ENCODE peak calls at places on chromosomes 4 and X, in ten cellular contexts. One of them, this sample, is unnamed.
A peak's percentile ranks its signal among the peaks of the same experiment; 100 is the strongest.

GRCh38 chr4:10495651-10496050 is 38.4 kb upstream of the ZNF518B start:
- DNase-seq in HCT116: no peak
- DNase-seq in PC-3: no peak
- DNase-seq in OCI-LY7: no peak
- DNase-seq in MM.1S: no peak
- DNase-seq in GM23338: peak; percentile 21
- DNase-seq in GM23248: no peak
- DNase-seq in Karpas-422: no peak
- DNase-seq in hepatocyte: no peak
- DNase-seq in SK-N-SH: no peak
- DNase-seq in this sample: no peak

GRCh38 chrX:71320126-71320525 is 18.6 kb downstream of the ITGB1BP2 start:
- DNase-seq in HCT116: no peak
- DNase-seq in PC-3: no peak
- DNase-seq in OCI-LY7: no peak
- DNase-seq in MM.1S: no peak
- DNase-seq in GM23338: no peak
- DNase-seq in GM23248: no peak
- DNase-seq in Karpas-422: no peak
- DNase-seq in hepatocyte: no peak
- DNase-seq in SK-N-SH: no peak
- DNase-seq in this sample: no peak

GRCh38 chrX:131216828-131217227 is 72.3 kb downstream of the IGSF1 start:
- DNase-seq in HCT116: no peak
- DNase-seq in PC-3: no peak
- DNase-seq in OCI-LY7: no peak
- DNase-seq in MM.1S: no peak
- DNase-seq in GM23338: no peak
- DNase-seq in GM23248: no peak
- DNase-seq in Karpas-422: no peak
- DNase-seq in hepatocyte: no peak
- DNase-seq in SK-N-SH: no peak
- DNase-seq in this sample: no peak

GRCh38 chrX:107676559-107677378 is 48.5 kb downstream of the PRPS1 start:
- DNase-seq in HCT116: peak; percentile 78
- DNase-seq in PC-3: peak; percentile 80
- DNase-seq in OCI-LY7: peak; percentile 54
- DNase-seq in MM.1S: peak; percentile 61
- DNase-seq in GM23338: no peak
- DNase-seq in GM23248: peak; percentile 90
- DNase-seq in Karpas-422: no peak
- DNase-seq in hepatocyte: peak; percentile 89
- DNase-seq in SK-N-SH: peak; percentile 62
- DNase-seq in this sample: peak; percentile 92

GRCh38 chr4:110614981-110615365 is 7.9 kb downstream of the PITX2 start:
- DNase-seq in HCT116: no peak
- DNase-seq in PC-3: no peak
- DNase-seq in OCI-LY7: no peak
- DNase-seq in MM.1S: no peak
- DNase-seq in GM23338: peak; percentile 45
- DNase-seq in GM23248: no peak
- DNase-seq in Karpas-422: no peak
- DNase-seq in hepatocyte: no peak
- DNase-seq in SK-N-SH: no peak
- DNase-seq in this sample: no peak

GRCh38 chr4:105112274-105112673 is 34.4 kb upstream of the TET2 start:
- DNase-seq in HCT116: no peak
- DNase-seq in PC-3: no peak
- DNase-seq in OCI-LY7: no peak
- DNase-seq in MM.1S: no peak
- DNase-seq in GM23338: no peak
- DNase-seq in GM23248: no peak
- DNase-seq in Karpas-422: no peak
- DNase-seq in hepatocyte: no peak
- DNase-seq in SK-N-SH: no peak
- DNase-seq in this sample: no peak

GRCh38 chr4:8920289-8920965 is 48.8 kb upstream of the HMX1 start:
- DNase-seq in HCT116: no peak
- DNase-seq in PC-3: no peak
- DNase-seq in OCI-LY7: no peak
- DNase-seq in MM.1S: no peak
- DNase-seq in GM23338: no peak
- DNase-seq in GM23248: no peak
- DNase-seq in Karpas-422: no peak
- DNase-seq in hepatocyte: peak; percentile 1
- DNase-seq in SK-N-SH: no peak
- DNase-seq in this sample: no peak

GRCh38 chrX:125680366-125680765 is 360.7 kb downstream of the TEX13C start:
- DNase-seq in HCT116: no peak
- DNase-seq in PC-3: no peak
- DNase-seq in OCI-LY7: no peak
- DNase-seq in MM.1S: no peak
- DNase-seq in GM23338: no peak
- DNase-seq in GM23248: no peak
- DNase-seq in Karpas-422: no peak
- DNase-seq in hepatocyte: no peak
- DNase-seq in SK-N-SH: no peak
- DNase-seq in this sample: no peak

GRCh38 chr4:6377626-6378492 is 94.6 kb downstream of the PPP2R2C start:
- DNase-seq in HCT116: no peak
- DNase-seq in PC-3: no peak
- DNase-seq in OCI-LY7: no peak
- DNase-seq in MM.1S: no peak
- DNase-seq in GM23338: no peak
- DNase-seq in GM23248: no peak
- DNase-seq in Karpas-422: no peak
- DNase-seq in hepatocyte: no peak
- DNase-seq in SK-N-SH: peak; percentile 51
- DNase-seq in this sample: no peak

GRCh38 chr4:81546777-81547176 is 75.1 kb upstream of the RASGEF1B start:
- DNase-seq in HCT116: no peak
- DNase-seq in PC-3: no peak
- DNase-seq in OCI-LY7: no peak
- DNase-seq in MM.1S: no peak
- DNase-seq in GM23338: no peak
- DNase-seq in GM23248: no peak
- DNase-seq in Karpas-422: no peak
- DNase-seq in hepatocyte: no peak
- DNase-seq in SK-N-SH: no peak
- DNase-seq in this sample: no peak

GRCh38 chrX:137166591-137166990 is 132.8 kb upstream of the GPR101 start:
- DNase-seq in HCT116: no peak
- DNase-seq in PC-3: peak; percentile 9
- DNase-seq in OCI-LY7: no peak
- DNase-seq in MM.1S: peak; percentile 11
- DNase-seq in GM23338: peak; percentile 49
- DNase-seq in GM23248: no peak
- DNase-seq in Karpas-422: no peak
- DNase-seq in hepatocyte: peak; percentile 9
- DNase-seq in SK-N-SH: peak; percentile 8
- DNase-seq in this sample: no peak

GRCh38 chr4:185312699-185313098 is 83.0 kb downstream of the LRP2BP start:
- DNase-seq in HCT116: no peak
- DNase-seq in PC-3: no peak
- DNase-seq in OCI-LY7: no peak
- DNase-seq in MM.1S: no peak
- DNase-seq in GM23338: no peak
- DNase-seq in GM23248: no peak
- DNase-seq in Karpas-422: no peak
- DNase-seq in hepatocyte: no peak
- DNase-seq in SK-N-SH: no peak
- DNase-seq in this sample: no peak

GRCh38 chr4:179867300-179867878 is 2375.8 kb upstream of the TENM3 start:
- DNase-seq in HCT116: peak; percentile 80
- DNase-seq in PC-3: peak; percentile 64
- DNase-seq in OCI-LY7: peak; percentile 82
- DNase-seq in MM.1S: peak; percentile 72
- DNase-seq in GM23338: peak; percentile 91
- DNase-seq in GM23248: peak; percentile 17
- DNase-seq in Karpas-422: peak; percentile 71
- DNase-seq in hepatocyte: peak; percentile 81
- DNase-seq in SK-N-SH: peak; percentile 56
- DNase-seq in this sample: no peak

GRCh38 chr4:3656441-3657376 is 109.5 kb upstream of the ADRA2C start:
- DNase-seq in HCT116: no peak
- DNase-seq in PC-3: no peak
- DNase-seq in OCI-LY7: peak; percentile 83
- DNase-seq in MM.1S: no peak
- DNase-seq in GM23338: no peak
- DNase-seq in GM23248: no peak
- DNase-seq in Karpas-422: no peak
- DNase-seq in hepatocyte: no peak
- DNase-seq in SK-N-SH: no peak
- DNase-seq in this sample: no peak

GRCh38 chr4:188005561-188005960 is 10.0 kb downstream of the ZFP42 start:
- DNase-seq in HCT116: no peak
- DNase-seq in PC-3: no peak
- DNase-seq in OCI-LY7: no peak
- DNase-seq in MM.1S: no peak
- DNase-seq in GM23338: no peak
- DNase-seq in GM23248: no peak
- DNase-seq in Karpas-422: no peak
- DNase-seq in hepatocyte: no peak
- DNase-seq in SK-N-SH: no peak
- DNase-seq in this sample: no peak

GRCh38 chr4:58600290-58600689 is 1490.1 kb upstream of the IGFBP7 start:
- DNase-seq in HCT116: no peak
- DNase-seq in PC-3: no peak
- DNase-seq in OCI-LY7: no peak
- DNase-seq in MM.1S: no peak
- DNase-seq in GM23338: peak; percentile 54
- DNase-seq in GM23248: no peak
- DNase-seq in Karpas-422: no peak
- DNase-seq in hepatocyte: no peak
- DNase-seq in SK-N-SH: no peak
- DNase-seq in this sample: no peak

GRCh38 chr4:169117591-169118081 is 107.6 kb upstream of the CBR4 start:
- DNase-seq in HCT116: no peak
- DNase-seq in PC-3: no peak
- DNase-seq in OCI-LY7: no peak
- DNase-seq in MM.1S: no peak
- DNase-seq in GM23338: no peak
- DNase-seq in GM23248: peak; percentile 81
- DNase-seq in Karpas-422: no peak
- DNase-seq in hepatocyte: no peak
- DNase-seq in SK-N-SH: no peak
- DNase-seq in this sample: no peak

GRCh38 chr4:86818845-86819244 is 30.3 kb downstream of the SLC10A6 start:
- DNase-seq in HCT116: no peak
- DNase-seq in PC-3: no peak
- DNase-seq in OCI-LY7: no peak
- DNase-seq in MM.1S: no peak
- DNase-seq in GM23338: peak; percentile 54
- DNase-seq in GM23248: no peak
- DNase-seq in Karpas-422: no peak
- DNase-seq in hepatocyte: peak; percentile 44
- DNase-seq in SK-N-SH: no peak
- DNase-seq in this sample: no peak

DNA sequence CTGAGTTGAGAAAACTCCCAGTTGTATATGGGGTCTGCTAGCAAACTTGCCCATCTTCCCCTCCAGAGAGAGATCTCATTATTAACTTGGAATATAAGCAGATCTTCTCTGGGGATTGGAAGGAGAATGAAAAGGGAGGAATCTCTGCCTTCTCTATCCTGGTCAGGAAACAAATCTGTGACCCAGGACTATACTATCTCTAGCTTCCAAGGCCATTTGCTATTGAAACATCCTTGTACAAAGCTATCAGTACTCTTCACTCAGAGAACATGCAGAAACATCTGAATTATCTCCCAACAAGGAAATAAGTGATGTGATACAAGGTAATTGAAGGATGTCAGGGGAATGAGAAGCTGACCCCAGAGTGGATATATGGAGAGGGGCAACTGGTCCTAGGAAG is 183.8 kb downstream of the FRMPD4 start:
- DNase-seq in HCT116: no peak
- DNase-seq in PC-3: no peak
- DNase-seq in OCI-LY7: no peak
- DNase-seq in MM.1S: no peak
- DNase-seq in GM23338: no peak
- DNase-seq in GM23248: no peak
- DNase-seq in Karpas-422: no peak
- DNase-seq in hepatocyte: no peak
- DNase-seq in SK-N-SH: no peak
- DNase-seq in this sample: no peak
- H3K9me2 ChIP-seq in HCT116: no peaks in the 10 kb centered on the region
- H3K9me2 ChIP-seq in PC-3: no peaks in the 10 kb centered on the region
- H3K9me2 ChIP-seq in OCI-LY7: no peaks in the 10 kb centered on the region
- H3K9me2 ChIP-seq in MM.1S: no peaks in the 10 kb centered on the region
- H3K9me2 ChIP-seq in GM23338: no peaks in the 10 kb centered on the region
- H3K9me2 ChIP-seq in GM23248: no peaks in the 10 kb centered on the region
- H3K9me2 ChIP-seq in Karpas-422: no peaks in the 10 kb centered on the region
- H3K9me2 ChIP-seq in hepatocyte: no peaks in the 10 kb centered on the region
- H3K9me2 ChIP-seq in SK-N-SH: no peaks in the 10 kb centered on the region
- H3K9me2 ChIP-seq in this sample: no peaks in the 10 kb centered on the region

GRCh38 chr4:27117453-27117852 is 256.8 kb downstream of the STIM2 start:
- DNase-seq in HCT116: no peak
- DNase-seq in PC-3: no peak
- DNase-seq in OCI-LY7: no peak
- DNase-seq in MM.1S: no peak
- DNase-seq in GM23338: no peak
- DNase-seq in GM23248: no peak
- DNase-seq in Karpas-422: no peak
- DNase-seq in hepatocyte: no peak
- DNase-seq in SK-N-SH: no peak
- DNase-seq in this sample: no peak
- H3K9me2 ChIP-seq in HCT116: no peaks in the 10 kb centered on the region
- H3K9me2 ChIP-seq in PC-3: no peaks in the 10 kb centered on the region
- H3K9me2 ChIP-seq in OCI-LY7: no peaks in the 10 kb centered on the region
- H3K9me2 ChIP-seq in MM.1S: no peaks in the 10 kb centered on the region
- H3K9me2 ChIP-seq in GM23338: peaks cover 7% of the 10 kb centered on the region
- H3K9me2 ChIP-seq in GM23248: no peaks in the 10 kb centered on the region
- H3K9me2 ChIP-seq in Karpas-422: no peaks in the 10 kb centered on the region
- H3K9me2 ChIP-seq in hepatocyte: no peaks in the 10 kb centered on the region
- H3K9me2 ChIP-seq in SK-N-SH: no peaks in the 10 kb centered on the region
- H3K9me2 ChIP-seq in this sample: no peaks in the 10 kb centered on the region

GRCh38 chrX:74321191-74321590 is 17.2 kb downstream of the ZCCHC13 start:
- DNase-seq in HCT116: no peak
- DNase-seq in PC-3: no peak
- DNase-seq in OCI-LY7: no peak
- DNase-seq in MM.1S: no peak
- DNase-seq in GM23338: no peak
- DNase-seq in GM23248: no peak
- DNase-seq in Karpas-422: no peak
- DNase-seq in hepatocyte: no peak
- DNase-seq in SK-N-SH: no peak
- DNase-seq in this sample: no peak

GRCh38 chrX:74325130-74326059 is 21.4 kb downstream of the ZCCHC13 start:
- DNase-seq in HCT116: no peak
- DNase-seq in PC-3: no peak
- DNase-seq in OCI-LY7: no peak
- DNase-seq in MM.1S: no peak
- DNase-seq in GM23338: peak; percentile 89
- DNase-seq in GM23248: no peak
- DNase-seq in Karpas-422: peak; percentile 46
- DNase-seq in hepatocyte: no peak
- DNase-seq in SK-N-SH: peak; percentile 55
- DNase-seq in this sample: no peak
- H3K9me2 ChIP-seq in HCT116: no peaks in the 10 kb centered on the region
- H3K9me2 ChIP-seq in PC-3: no peaks in the 10 kb centered on the region
- H3K9me2 ChIP-seq in OCI-LY7: no peaks in the 10 kb centered on the region
- H3K9me2 ChIP-seq in MM.1S: no peaks in the 10 kb centered on the region
- H3K9me2 ChIP-seq in GM23338: no peaks in the 10 kb centered on the region
- H3K9me2 ChIP-seq in GM23248: no peaks in the 10 kb centered on the region
- H3K9me2 ChIP-seq in Karpas-422: no peaks in the 10 kb centered on the region
- H3K9me2 ChIP-seq in hepatocyte: no peaks in the 10 kb centered on the region
- H3K9me2 ChIP-seq in SK-N-SH: no peaks in the 10 kb centered on the region
- H3K9me2 ChIP-seq in this sample: no peaks in the 10 kb centered on the region

GRCh38 chrX:2388669-2389068 is 112.1 kb downstream of the DHRSX start:
- DNase-seq in HCT116: no peak
- DNase-seq in PC-3: no peak
- DNase-seq in OCI-LY7: no peak
- DNase-seq in MM.1S: no peak
- DNase-seq in GM23338: no peak
- DNase-seq in GM23248: no peak
- DNase-seq in Karpas-422: no peak
- DNase-seq in hepatocyte: no peak
- DNase-seq in SK-N-SH: no peak
- DNase-seq in this sample: no peak
- H3K9me2 ChIP-seq in HCT116: no peaks in the 10 kb centered on the region
- H3K9me2 ChIP-seq in PC-3: no peaks in the 10 kb centered on the region
- H3K9me2 ChIP-seq in OCI-LY7: no peaks in the 10 kb centered on the region
- H3K9me2 ChIP-seq in MM.1S: no peaks in the 10 kb centered on the region
- H3K9me2 ChIP-seq in GM23338: peaks cover under 1% of the 10 kb centered on the region
- H3K9me2 ChIP-seq in GM23248: no peaks in the 10 kb centered on the region
- H3K9me2 ChIP-seq in Karpas-422: no peaks in the 10 kb centered on the region
- H3K9me2 ChIP-seq in hepatocyte: no peaks in the 10 kb centered on the region
- H3K9me2 ChIP-seq in SK-N-SH: no peaks in the 10 kb centered on the region
- H3K9me2 ChIP-seq in this sample: no peaks in the 10 kb centered on the region